ENCODE peak calls at places on chromosomes 12 and 14, in four cellular contexts. S is A549, Q is HepG2, A is GM12878. B is an unnamed sample.

GRCh38 chr12:80634903-80635302 is 72.5 kb upstream of the MYF6 start:
- DNase-seq in S (no peak), Q (no peak), A (no peak), B (no peak)

GRCh38 chr12:127675936-127676335 is 591.0 kb upstream of the TMEM132C start:
- DNase-seq in S (no peak), Q (no peak), A (no peak), B (no peak)

GRCh38 chr12:112685321-112685720 is 106.2 kb upstream of the RPH3A start:
- DNase-seq in S (no peak), Q (no peak), A (no peak), B (no peak)

GRCh38 chr12:112664569-112664968 is 127.0 kb upstream of the RPH3A start:
- DNase-seq in S (peak), Q (no peak), A (no peak), B (peak)

GRCh38 chr14:33848706-33849454 is 102.0 kb downstream of the EGLN3 start:
- DNase-seq in S (peak), Q (peak), A (no peak), B (peak)

GRCh38 chr14:58465425-58465824 is 37.9 kb downstream of the KIAA0586 start:
- DNase-seq in S (peak), Q (peak), A (no peak), B (no peak)

GRCh38 chr14:23183076-23183475 is 384 bp downstream of the SLC7A8 start:
- DNase-seq in S (no peak), Q (no peak), A (no peak), B (no peak)

GRCh38 chr14:23556700-23557440 is 799 bp downstream of the THTPA start:
- DNase-seq in S (no peak), Q (no peak), A (no peak), B (no peak)

GRCh38 chr14:61695695-61696527 is 598 bp downstream of the HIF1A start:
- DNase-seq in S (peak), Q (peak), A (no peak), B (peak)

GRCh38 chr12:9798008-9798619 is 29.2 kb upstream of the KLRF1 start:
- DNase-seq in S (peak), Q (peak), A (peak), B (peak)

GRCh38 chr12:46131729-46132128 is 137.1 kb downstream of the SLC38A1 start:
- DNase-seq in S (no peak), Q (no peak), A (no peak), B (peak)

GRCh38 chr12:5083955-5084849 is 40.5 kb downstream of the KCNA5 start:
- DNase-seq in S (peak), Q (peak), A (peak), B (peak)

GRCh38 chr12:119693006-119693405 is 25.1 kb downstream of the PRKAB1 start:
- DNase-seq in S (no peak), Q (no peak), A (no peak), B (no peak)

GRCh38 chr12:122850695-122851350 is 15.6 kb downstream of the HIP1R start:
- DNase-seq in S (no peak), Q (no peak), A (no peak), B (no peak)

GRCh38 chr12:93441111-93441616 is 583 bp downstream of the UBE2N start:
- DNase-seq in S (peak), Q (no peak), A (no peak), B (peak)

GRCh38 chr14:42671636-42672035 is 1065.0 kb downstream of the LRFN5 start:
- DNase-seq in S (no peak), Q (no peak), A (no peak), B (no peak)

GRCh38 chr14:105090493-105091334 is 25.5 kb upstream of the GPR132 start:
- DNase-seq in S (peak), Q (peak), A (no peak), B (peak)
- TF ChIP-seq EP300 in S (no peak), Q (no peak), A (no peak), B (no peak)

GRCh38 chr14:51856897-51857296 is 3.5 kb upstream of the GNG2 start:
- DNase-seq in S (no peak), Q (no peak), A (no peak), B (no peak)

GRCh38 chr14:51862171-51862838 is 1.9 kb downstream of the GNG2 start:
- DNase-seq in S (no peak), Q (no peak), A (no peak), B (no peak)

GRCh38 chr14:51860836-51861583 is 598 bp downstream of the GNG2 start:
- DNase-seq in S (no peak), Q (no peak), A (no peak), B (no peak)

GRCh38 chr14:51860164-51860835 is at the start of gene GNG2:
- DNase-seq in S (peak), Q (no peak), A (peak), B (no peak)

DNA sequence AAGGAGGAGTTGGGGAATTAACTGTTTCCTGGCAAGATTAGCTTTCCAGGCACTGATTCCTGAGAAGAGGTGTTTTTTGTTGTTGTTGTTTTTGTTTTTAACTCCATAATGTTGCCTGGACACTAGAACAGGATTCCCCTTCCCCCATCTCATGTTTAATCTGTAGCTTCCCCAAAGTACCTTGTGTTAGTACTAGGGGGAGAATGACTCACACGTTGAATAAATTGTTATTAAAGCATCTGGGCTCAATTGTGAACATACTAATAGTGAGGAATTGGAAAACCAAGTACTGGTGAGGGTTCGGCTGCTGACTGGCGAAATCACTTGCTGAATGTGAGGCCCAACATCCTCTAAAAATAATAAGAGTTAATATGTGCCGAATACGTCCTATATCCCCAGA is 1.3 kb upstream of the GNG2 start:
- DNase-seq in S (no peak), Q (no peak), A (no peak), B (no peak)
- TF ChIP-seq MYC in S (no peak), Q (no peak), A (no peak), B (no peak)

GRCh38 chr12:91863702-91864101 is 281.9 kb downstream of the BTG1 start:
- DNase-seq in S (no peak), Q (no peak), A (no peak), B (no peak)
- TF ChIP-seq EP300 in S (no peak), Q (no peak), A (no peak), B (no peak)

DNA sequence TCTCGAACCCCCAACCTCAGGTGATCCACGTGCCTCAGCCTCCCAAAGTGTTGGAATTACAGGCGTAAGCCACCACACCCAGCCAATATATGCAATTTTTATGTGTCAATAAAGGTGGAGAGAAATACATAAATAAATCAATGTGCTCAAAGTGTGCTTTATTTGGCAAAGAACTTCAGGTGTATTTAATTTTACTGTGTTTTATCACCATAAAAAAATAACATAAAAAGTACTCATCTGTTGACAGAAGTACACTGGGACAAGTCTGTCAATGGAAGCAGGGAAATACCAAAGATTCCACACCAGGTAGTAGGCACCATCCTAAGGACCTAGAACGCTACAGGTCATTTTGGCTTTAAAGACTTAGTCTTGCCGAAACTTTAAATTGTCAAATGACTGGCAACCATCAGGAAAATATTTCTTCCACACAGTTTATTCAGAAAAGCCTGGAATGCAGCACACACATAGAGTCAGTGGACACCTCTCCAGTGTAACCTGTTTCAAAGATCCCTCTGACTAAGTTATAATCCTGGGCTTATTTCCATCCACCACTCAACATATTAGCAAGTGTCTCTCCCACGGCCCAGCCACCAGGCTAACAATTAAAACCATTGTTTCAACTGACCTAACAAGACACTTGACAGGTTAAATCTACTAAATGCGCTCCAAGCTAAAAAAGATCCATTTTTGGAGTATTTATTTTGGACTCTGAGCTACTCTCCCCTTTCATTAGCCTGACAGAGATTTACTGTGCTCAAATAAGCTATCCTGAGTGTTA is 4.2 kb downstream of the ERO1A start:
- DNase-seq in S (no peak), Q (no peak), A (no peak), B (no peak)
- TF ChIP-seq MYC in S (no peak), Q (no peak), A (no peak), B (no peak)